ENCODE peak calls at places on chromosomes 1 and 21, in nine cellular contexts. One of them, this sample, is unnamed.
A peak's percentile ranks its signal among the peaks of the same experiment; 100 is the strongest.

GRCh38 chr1:235919797-235920475 is 53.2 kb upstream of the LYST start:
- DNase-seq in prostate gland: no peak
- DNase-seq in GM06990: no peak
- DNase-seq in stimulated activated CD8-positive, alpha-beta memory T cell treated with anti-CD3 and anti-CD28 coated beads, Interleukin-15, amount 100 ng/mL, for 1 hour: no peak
- DNase-seq in ACHN: no peak
- DNase-seq in ecto neural progenitor cell: no peak
- DNase-seq in nephron progenitor cell: no peak
- DNase-seq in HTR-8/SVneo: no peak
- DNase-seq in skeletal muscle cell: peak; percentile 75
- DNase-seq in this sample: no peak

GRCh38 chr1:67723620-67724019 is 38.6 kb downstream of the GADD45A start:
- DNase-seq in ecto neural progenitor cell: no peak
- DNase-seq in prostate gland: no peak
- DNase-seq in nephron progenitor cell: no peak
- DNase-seq in stimulated activated CD8-positive, alpha-beta memory T cell treated with anti-CD3 and anti-CD28 coated beads, Interleukin-15, amount 100 ng/mL, for 1 hour: no peak
- DNase-seq in skeletal muscle cell: no peak
- DNase-seq in ACHN: peak; percentile 18
- DNase-seq in HTR-8/SVneo: no peak
- DNase-seq in GM06990: no peak
- DNase-seq in this sample: no peak

GRCh38 chr1:246404078-246404477 is 103.0 kb downstream of the SMYD3 start:
- DNase-seq in skeletal muscle cell: no peak
- DNase-seq in nephron progenitor cell: no peak
- DNase-seq in prostate gland: no peak
- DNase-seq in GM06990: no peak
- DNase-seq in HTR-8/SVneo: no peak
- DNase-seq in stimulated activated CD8-positive, alpha-beta memory T cell treated with anti-CD3 and anti-CD28 coated beads, Interleukin-15, amount 100 ng/mL, for 1 hour: no peak
- DNase-seq in ecto neural progenitor cell: no peak
- DNase-seq in ACHN: no peak
- DNase-seq in this sample: no peak

GRCh38 chr1:201191723-201192477 is 1.3 kb downstream of the IGFN1 start:
- DNase-seq in prostate gland: no peak
- DNase-seq in HTR-8/SVneo: peak; percentile 85
- DNase-seq in stimulated activated CD8-positive, alpha-beta memory T cell treated with anti-CD3 and anti-CD28 coated beads, Interleukin-15, amount 100 ng/mL, for 1 hour: no peak
- DNase-seq in nephron progenitor cell: no peak
- DNase-seq in skeletal muscle cell: peak; percentile 82
- DNase-seq in ecto neural progenitor cell: no peak
- DNase-seq in ACHN: peak; percentile 99
- DNase-seq in GM06990: no peak
- DNase-seq in this sample: no peak

GRCh38 chr1:188281927-188282326 is 1453.2 kb downstream of the PLA2G4A start:
- DNase-seq in ecto neural progenitor cell: no peak
- DNase-seq in HTR-8/SVneo: no peak
- DNase-seq in ACHN: no peak
- DNase-seq in GM06990: no peak
- DNase-seq in prostate gland: no peak
- DNase-seq in nephron progenitor cell: no peak
- DNase-seq in skeletal muscle cell: no peak
- DNase-seq in stimulated activated CD8-positive, alpha-beta memory T cell treated with anti-CD3 and anti-CD28 coated beads, Interleukin-15, amount 100 ng/mL, for 1 hour: no peak
- DNase-seq in this sample: no peak

GRCh38 chr1:184118051-184118450 is 66.5 kb downstream of the TSEN15 start:
- DNase-seq in GM06990: no peak
- DNase-seq in stimulated activated CD8-positive, alpha-beta memory T cell treated with anti-CD3 and anti-CD28 coated beads, Interleukin-15, amount 100 ng/mL, for 1 hour: no peak
- DNase-seq in prostate gland: no peak
- DNase-seq in HTR-8/SVneo: peak; percentile 82
- DNase-seq in skeletal muscle cell: peak; percentile 97
- DNase-seq in nephron progenitor cell: no peak
- DNase-seq in ACHN: peak; percentile 6
- DNase-seq in ecto neural progenitor cell: no peak
- DNase-seq in this sample: no peak

GRCh38 chr21:37232274-37233018 is 34.7 kb downstream of the VPS26C start:
- DNase-seq in prostate gland: no peak
- DNase-seq in ACHN: no peak
- DNase-seq in GM06990: peak; percentile 43
- DNase-seq in HTR-8/SVneo: no peak
- DNase-seq in skeletal muscle cell: no peak
- DNase-seq in nephron progenitor cell: no peak
- DNase-seq in stimulated activated CD8-positive, alpha-beta memory T cell treated with anti-CD3 and anti-CD28 coated beads, Interleukin-15, amount 100 ng/mL, for 1 hour: no peak
- DNase-seq in ecto neural progenitor cell: no peak
- DNase-seq in this sample: no peak

GRCh38 chr21:43787180-43787533 is 2.2 kb upstream of the RRP1 start:
- DNase-seq in GM06990: no peak
- DNase-seq in ecto neural progenitor cell: no peak
- DNase-seq in HTR-8/SVneo: no peak
- DNase-seq in stimulated activated CD8-positive, alpha-beta memory T cell treated with anti-CD3 and anti-CD28 coated beads, Interleukin-15, amount 100 ng/mL, for 1 hour: no peak
- DNase-seq in nephron progenitor cell: no peak
- DNase-seq in skeletal muscle cell: no peak
- DNase-seq in ACHN: no peak
- DNase-seq in prostate gland: no peak
- DNase-seq in this sample: no peak

GRCh38 chr1:53682369-53682685 is 56.6 kb downstream of the GLIS1 start:
- DNase-seq in skeletal muscle cell: no peak
- DNase-seq in prostate gland: no peak
- DNase-seq in ACHN: no peak
- DNase-seq in GM06990: no peak
- DNase-seq in stimulated activated CD8-positive, alpha-beta memory T cell treated with anti-CD3 and anti-CD28 coated beads, Interleukin-15, amount 100 ng/mL, for 1 hour: no peak
- DNase-seq in nephron progenitor cell: no peak
- DNase-seq in HTR-8/SVneo: no peak
- DNase-seq in ecto neural progenitor cell: no peak
- DNase-seq in this sample: no peak

This sample was measured in glutamatergic neuron.